ENCODE peak calls at places on chromosomes 16 and 17, in nine cellular contexts. F, R, S, Z, G, C, D, I and N are unnamed samples.

GRCh38 chr16:81567987-81568748 is 123.6 kb downstream of the CMIP start:
- DNase-seq in F (no peak), R (peak), S (no peak), Z (peak), G (peak), C (peak), D (no peak), I (peak), N (peak)

GRCh38 chr17:16322636-16323035 is 30.6 kb downstream of the CENPV start:
- DNase-seq in F (no peak), R (no peak), S (no peak), Z (peak), G (peak), C (no peak), D (no peak), I (peak), N (no peak)

GRCh38 chr17:77869665-77870132 is 88.8 kb upstream of the TNRC6C start:
- DNase-seq in F (no peak), R (no peak), S (no peak), Z (no peak), G (no peak), C (no peak), D (no peak), I (no peak), N (no peak)

GRCh38 chr16:30902070-30902972 is 5.9 kb downstream of the CTF1 start:
- DNase-seq in F (peak), R (peak), S (peak), Z (peak), G (peak), C (peak), D (peak), I (peak), N (peak)

GRCh38 chr17:40598928-40599627 is 33.8 kb upstream of the CCR7 start:
- DNase-seq in F (no peak), R (no peak), S (no peak), Z (no peak), G (peak), C (peak), D (no peak), I (peak), N (no peak)

GRCh38 chr16:2325181-2325580 is 15.3 kb downstream of the ABCA3 start:
- DNase-seq in F (no peak), R (no peak), S (no peak), Z (no peak), G (no peak), C (no peak), D (no peak), I (no peak), N (no peak)

GRCh38 chr17:48795444-48796162 is 21.4 kb downstream of the TTLL6 start:
- DNase-seq in F (no peak), R (peak), S (no peak), Z (peak), G (peak), C (no peak), D (no peak), I (peak), N (no peak)

GRCh38 chr16:69932228-69932627 is 18.9 kb upstream of the CLEC18A start:
- DNase-seq in F (no peak), R (no peak), S (no peak), Z (no peak), G (no peak), C (no peak), D (no peak), I (no peak), N (no peak)

GRCh38 chr17:49861150-49861884 is 13.4 kb upstream of the TAC4 start:
- DNase-seq in F (peak), R (peak), S (no peak), Z (peak), G (peak), C (peak), D (peak), I (peak), N (peak)

GRCh38 chr17:38571833-38572274 is 33.9 kb downstream of the SRCIN1 start:
- DNase-seq in F (peak), R (no peak), S (no peak), Z (no peak), G (no peak), C (no peak), D (peak), I (no peak), N (no peak)

GRCh38 chr17:14089179-14089578 is 19.9 kb downstream of the COX10 start:
- DNase-seq in F (no peak), R (no peak), S (no peak), Z (no peak), G (no peak), C (no peak), D (no peak), I (no peak), N (no peak)

GRCh38 chr16:89575247-89576172 is at the start of gene CPNE7:
- DNase-seq in F (no peak), R (no peak), S (no peak), Z (no peak), G (no peak), C (no peak), D (peak), I (no peak), N (no peak)

GRCh38 chr16:57016301-57016700 is 26.9 kb downstream of the NLRC5 start:
- DNase-seq in F (no peak), R (no peak), S (no peak), Z (no peak), G (no peak), C (no peak), D (no peak), I (no peak), N (no peak)

GRCh38 chr17:58235821-58236220 is 2.6 kb upstream of the LPO start:
- DNase-seq in F (no peak), R (no peak), S (no peak), Z (no peak), G (no peak), C (no peak), D (no peak), I (no peak), N (no peak)

GRCh38 chr17:41593306-41594095 is 6.8 kb upstream of the KRT14 start:
- DNase-seq in F (no peak), R (no peak), S (no peak), Z (no peak), G (no peak), C (no peak), D (no peak), I (no peak), N (no peak)

GRCh38 chr17:57578608-57578990 is 166.5 kb downstream of the CCDC182 start:
- DNase-seq in F (peak), R (no peak), S (no peak), Z (peak), G (peak), C (no peak), D (peak), I (no peak), N (no peak)

GRCh38 chr16:55222436-55222835 is 101.6 kb upstream of the IRX6 start:
- DNase-seq in F (no peak), R (no peak), S (no peak), Z (no peak), G (no peak), C (no peak), D (peak), I (no peak), N (no peak)

GRCh38 chr16:637081-638018 is 1.2 kb upstream of the METTL26 start:
- DNase-seq in F (no peak), R (peak), S (peak), Z (peak), G (peak), C (peak), D (peak), I (peak), N (peak)

GRCh38 chr17:65183736-65184135 is 46.6 kb downstream of the RGS9 start:
- DNase-seq in F (no peak), R (no peak), S (no peak), Z (peak), G (peak), C (peak), D (no peak), I (peak), N (no peak)

GRCh38 chr16:68492501-68493411 is 44.4 kb upstream of the SMPD3 start:
- DNase-seq in F (peak), R (no peak), S (no peak), Z (peak), G (no peak), C (no peak), D (no peak), I (no peak), N (no peak)

GRCh38 chr17:63452091-63452978 is 6.2 kb upstream of the CYB561 start:
- DNase-seq in F (no peak), R (no peak), S (no peak), Z (no peak), G (no peak), C (no peak), D (no peak), I (no peak), N (no peak)